ENCODE peak calls at places on chromosome 9, in eight cellular contexts. A, O, Y, F, Q, W, V and M are unnamed samples.

GRCh38 chr9:28915256-28915930 is 1342.1 kb upstream of the C9orf72 start:
- DNase-seq in A (no peak), O (no peak), Y (no peak), F (peak; percentile 43), Q (no peak), W (no peak), V (no peak), M (no peak)

GRCh38 chr9:133344071-133344470 is 3.9 kb downstream of the MED22 start:
- DNase-seq in A (no peak), O (no peak), Y (no peak), F (no peak), Q (no peak), W (no peak), V (no peak), M (no peak)

GRCh38 chr9:93713716-93714115 is 137.3 kb downstream of the PHF2 start:
- DNase-seq in A (no peak), O (no peak), Y (no peak), F (peak; percentile 14), Q (no peak), W (no peak), V (no peak), M (no peak)

GRCh38 chr9:136231478-136232297 is 13.9 kb downstream of the QSOX2 start:
- DNase-seq in A (no peak), O (no peak), Y (no peak), F (no peak), Q (no peak), W (no peak), V (no peak), M (no peak)

GRCh38 chr9:101026824-101027223 is 1.7 kb upstream of the PLPPR1 start:
- DNase-seq in A (no peak), O (no peak), Y (no peak), F (no peak), Q (no peak), W (no peak), V (no peak), M (peak; percentile 11)

GRCh38 chr9:6449645-6450044 is 36.6 kb downstream of the UHRF2 start:
- DNase-seq in A (no peak), O (no peak), Y (no peak), F (no peak), Q (no peak), W (no peak), V (no peak), M (peak; percentile 42)

GRCh38 chr9:134774991-134775540 is 105.5 kb upstream of the FCN2 start:
- DNase-seq in A (no peak), O (peak; percentile 20), Y (no peak), F (no peak), Q (no peak), W (no peak), V (no peak), M (no peak)

GRCh38 chr9:27528886-27529315 is 713 bp downstream of the MOB3B start:
- DNase-seq in A (no peak), O (peak; percentile 58), Y (no peak), F (no peak), Q (peak; percentile 2), W (no peak), V (peak; percentile 68), M (peak; percentile 10)

GRCh38 chr9:107539427-107540154 is 50.0 kb upstream of the KLF4 start:
- DNase-seq in A (no peak), O (no peak), Y (no peak), F (no peak), Q (no peak), W (no peak), V (no peak), M (no peak)

GRCh38 chr9:127108182-127108876 is 14.1 kb downstream of the ANGPTL2 start:
- DNase-seq in A (no peak), O (no peak), Y (no peak), F (no peak), Q (no peak), W (no peak), V (peak; percentile 61), M (no peak)

GRCh38 chr9:133910855-133911514 is 81.1 kb downstream of the VAV2 start:
- DNase-seq in A (no peak), O (no peak), Y (no peak), F (no peak), Q (no peak), W (no peak), V (no peak), M (no peak)